ENCODE peak calls at places on chromosomes 2 and 18, in four cellular contexts. M is GM12891, U is mesenchymal stem cell, G is RWPE1. P is an unnamed sample.

GRCh38 chr2:109331864-109332848 is 203.2 kb downstream of the SH3RF3 start:
- DNase-seq in M (no peak), U (peak; percentile 98), G (peak; percentile 93), P (no peak)

GRCh38 chr18:13371689-13372404 is 153.3 kb downstream of the LDLRAD4 start:
- DNase-seq in M (no peak), U (no peak), G (no peak), P (no peak)

GRCh38 chr2:219099319-219099718 is 38.6 kb upstream of the IHH start:
- DNase-seq in M (no peak), U (peak; percentile 26), G (no peak), P (no peak)

GRCh38 chr18:59910967-59911366 is 11.2 kb downstream of the PMAIP1 start:
- DNase-seq in M (no peak), U (peak; percentile 85), G (no peak), P (no peak)

GRCh38 chr2:152395132-152396024 is 60.4 kb downstream of the FMNL2 start:
- DNase-seq in M (no peak), U (peak; percentile 39), G (no peak), P (no peak)

GRCh38 chr2:100924520-100925451 is 77.3 kb upstream of the RPL31 start:
- DNase-seq in M (no peak), U (peak; percentile 82), G (no peak), P (peak; percentile 61)

GRCh38 chr2:127086800-127087737 is 19.9 kb downstream of the BIN1 start:
- DNase-seq in M (peak; percentile 71), U (peak; percentile 93), G (no peak), P (peak; percentile 89)

GRCh38 chr18:59229191-59229590 is 9.2 kb downstream of the GRP start:
- DNase-seq in M (no peak), U (no peak), G (no peak), P (no peak)

GRCh38 chr2:38095996-38096861 is 20.3 kb upstream of the CYP1B1 start:
- DNase-seq in M (peak; percentile 30), U (peak; percentile 99), G (peak; percentile 73), P (peak; percentile 51)

GRCh38 chr18:45976581-45977373 is 9.6 kb upstream of the EPG5 start:
- DNase-seq in M (no peak), U (no peak), G (no peak), P (no peak)

GRCh38 chr2:115162454-115163293 is 720.2 kb downstream of the DPP10 start:
- DNase-seq in M (no peak), U (peak; percentile 6), G (no peak), P (no peak)

GRCh38 chr2:241154915-241155314 is 4.6 kb downstream of the PPP1R7 start:
- DNase-seq in M (no peak), U (no peak), G (no peak), P (no peak)

GRCh38 chr2:177429688-177430325 is 37.2 kb downstream of the AGPS start:
- DNase-seq in M (no peak), U (peak; percentile 91), G (no peak), P (no peak)

GRCh38 chr2:44933434-44933951 is 8.0 kb upstream of the SIX3 start:
- DNase-seq in M (no peak), U (no peak), G (no peak), P (peak; percentile 40)

GRCh38 chr18:35089382-35089781 is 48.2 kb downstream of the MAPRE2 start:
- DNase-seq in M (no peak), U (no peak), G (no peak), P (no peak)

GRCh38 chr18:1965541-1965940 is 605.8 kb downstream of the METTL4 start:
- DNase-seq in M (no peak), U (no peak), G (no peak), P (no peak)

GRCh38 chr2:157684940-157685466 is 56.3 kb upstream of the ACVR1C start:
- DNase-seq in M (no peak), U (no peak), G (no peak), P (no peak)

GRCh38 chr2:229715895-229716507 is 1.6 kb upstream of the DNER start:
- DNase-seq in M (no peak), U (no peak), G (peak; percentile 47), P (no peak)

GRCh38 chr2:174180165-174180724 is 68.1 kb downstream of the OLA1 start:
- DNase-seq in M (no peak), U (peak; percentile 43), G (no peak), P (no peak)

GRCh38 chr2:183991973-183992372 is 606.4 kb upstream of the ZNF804A start:
- DNase-seq in M (no peak), U (no peak), G (no peak), P (no peak)

GRCh38 chr2:20035961-20036666 is 15.3 kb downstream of the LAPTM4A start:
- DNase-seq in M (no peak), U (no peak), G (no peak), P (no peak)

GRCh38 chr2:74648009-74648443 is at the start of gene M1AP:
- DNase-seq in M (no peak), U (no peak), G (no peak), P (peak; percentile 51)

GRCh38 chr2:32745191-32745590 is 117.3 kb downstream of the TTC27 start:
- DNase-seq in M (no peak), U (peak; percentile 74), G (no peak), P (no peak)

GRCh38 chr2:217437289-217437688 is 565.5 kb downstream of the TNS1 start:
- DNase-seq in M (no peak), U (no peak), G (no peak), P (no peak)

GRCh38 chr2:85312404-85312803 is 15.4 kb downstream of the TGOLN2 start:
- DNase-seq in M (no peak), U (peak; percentile 52), G (peak; percentile 71), P (no peak)

GRCh38 chr18:59701272-59701671 is 4.0 kb upstream of the CCBE1 start:
- DNase-seq in M (no peak), U (no peak), G (no peak), P (no peak)

GRCh38 chr2:63716146-63716545 is 125.5 kb upstream of the UGP2 start:
- DNase-seq in M (no peak), U (no peak), G (no peak), P (no peak)

GRCh38 chr2:221501210-221501882 is 70.8 kb downstream of the EPHA4 start:
- DNase-seq in M (no peak), U (peak; percentile 84), G (no peak), P (no peak)

GRCh38 chr2:9052821-9053533 is 49.5 kb upstream of the MBOAT2 start:
- DNase-seq in M (no peak), U (no peak), G (no peak), P (no peak)